ENCODE peak calls at places on chromosomes 6 and 20, in six cellular contexts. N is stimulated activated CD8-positive, alpha-beta memory T cell treated with anti-CD3 and anti-CD28 coated beads, Interleukin-7, amount 100 ng/mL, for 4 hours; U is hypothalamus; W is T follicular helper cell; I is SK-MEL-5; K is A172. T is an unnamed sample.

GRCh38 chr6:164097557-164098398 is 683.3 kb downstream of the QKI start:
- DNase-seq in K (peak), U (no peak), N (no peak), W (no peak), I (peak), T (no peak)

GRCh38 chr6:166925141-166925996 is 31.0 kb downstream of the RNASET2 start:
- DNase-seq in U (no peak), K (no peak), W (no peak), I (no peak), N (no peak), T (no peak)

GRCh38 chr20:44692932-44693476 is 22.2 kb upstream of the CCN5 start:
- DNase-seq in U (no peak), I (peak), W (no peak), N (no peak), K (peak), T (no peak)

GRCh38 chr6:111861321-111861938 is 11.8 kb downstream of the FYN start:
- DNase-seq in K (no peak), I (no peak), W (no peak), N (no peak), U (no peak), T (no peak)

GRCh38 chr6:53766930-53767329 is 27.9 kb upstream of the LRRC1 start:
- DNase-seq in N (no peak), K (no peak), I (no peak), W (no peak), U (no peak), T (no peak)

GRCh38 chr6:42784739-42785498 is 3.1 kb downstream of the BICRAL start:
- DNase-seq in W (no peak), K (no peak), U (no peak), I (no peak), N (no peak), T (no peak)

GRCh38 chr6:139820191-139820590 is 445.7 kb upstream of the CITED2 start:
- DNase-seq in N (no peak), U (no peak), K (peak), W (no peak), I (no peak), T (no peak)

GRCh38 chr6:150485559-150486517 is 113.8 kb upstream of the PLEKHG1 start:
- DNase-seq in U (no peak), I (peak), W (no peak), N (no peak), K (no peak), T (no peak)

GRCh38 chr6:92231220-92231701 is 1188.1 kb downstream of the EPHA7 start:
- DNase-seq in I (peak), K (no peak), W (no peak), N (no peak), U (no peak), T (no peak)

T was measured in lower lobe of right lung.